ENCODE peak calls at places on chromosomes 12 and 14, in four cellular contexts. I is psoas muscle, O is ovary, Q is endodermal cell. X is an unnamed sample.

GRCh38 chr12:17038923-17039322 is 433.0 kb upstream of the LMO3 start:
- DNase-seq in I (no peak), Q (no peak), O (no peak), X (no peak)

GRCh38 chr14:29548948-29549370 is 378.7 kb downstream of the PRKD1 start:
- DNase-seq in Q (no peak), O (no peak), I (no peak), X (no peak)

GRCh38 chr12:14960548-14961465 is 594 bp downstream of the ARHGDIB start:
- DNase-seq in O (no peak), Q (no peak), I (no peak), X (peak)

GRCh38 chr12:39573971-39574370 is 45.6 kb downstream of the ABCD2 start:
- DNase-seq in O (no peak), I (no peak), Q (no peak), X (no peak)

GRCh38 chr12:45612044-45612794 is 117.3 kb upstream of the ARID2 start:
- DNase-seq in Q (no peak), O (no peak), I (no peak), X (no peak)

GRCh38 chr12:52221912-52222457 is 11.1 kb upstream of the KRT7 start:
- DNase-seq in Q (peak), O (no peak), I (peak), X (peak)

GRCh38 chr14:104143521-104144452 is 5.4 kb downstream of the KIF26A start:
- DNase-seq in I (peak), O (no peak), Q (peak), X (peak)

GRCh38 chr14:105492966-105493871 is 2.2 kb downstream of the TEDC1 start:
- DNase-seq in O (no peak), I (peak), Q (peak), X (no peak)

GRCh38 chr12:3042394-3042793 is 34.8 kb upstream of the TSPAN9 start:
- DNase-seq in O (no peak), I (peak), Q (no peak), X (no peak)

GRCh38 chr12:123102781-123103503 is 47.9 kb downstream of the PITPNM2 start:
- DNase-seq in Q (peak), O (no peak), I (no peak), X (no peak)

GRCh38 chr14:28613526-28613925 is 153.1 kb upstream of the FOXG1 start:
- DNase-seq in Q (no peak), O (no peak), I (no peak), X (no peak)

GRCh38 chr12:26028953-26029740 is 70.7 kb downstream of the RASSF8 start:
- DNase-seq in Q (peak), I (no peak), O (no peak), X (no peak)

GRCh38 chr12:51269174-51270066 is 795 bp downstream of the SMAGP start:
- DNase-seq in Q (peak), O (peak), I (peak), X (no peak)

GRCh38 chr12:56931474-56931978 is 2.7 kb downstream of the SDR9C7 start:
- DNase-seq in O (no peak), Q (no peak), I (no peak), X (no peak)

GRCh38 chr12:123058471-123058870 is 78.0 kb downstream of the ARL6IP4 start:
- DNase-seq in Q (no peak), O (no peak), I (no peak), X (no peak)

GRCh38 chr14:55191101-55191880 is at the start of gene DLGAP5:
- DNase-seq in I (peak), O (peak), Q (peak), X (peak)

GRCh38 chr12:55938826-55939501 is 8.0 kb downstream of the DGKA start:
- DNase-seq in O (no peak), Q (no peak), I (no peak), X (no peak)

GRCh38 chr12:51391047-51391837 is at the start of gene GALNT6:
- DNase-seq in O (no peak), I (no peak), Q (peak), X (no peak)

GRCh38 chr12:30013051-30013450 is 229.3 kb upstream of the TMTC1 start:
- DNase-seq in Q (peak), I (no peak), O (no peak), X (no peak)

GRCh38 chr12:96982671-96983070 is 75.6 kb downstream of the NEDD1 start:
- DNase-seq in I (no peak), O (no peak), Q (no peak), X (no peak)

GRCh38 chr12:76909290-76909689 is 30.5 kb upstream of the CSRP2 start:
- DNase-seq in O (no peak), I (no peak), Q (peak), X (no peak)

GRCh38 chr14:59282366-59282765 is 93.9 kb downstream of the DAAM1 start:
- DNase-seq in O (no peak), I (no peak), Q (no peak), X (no peak)

GRCh38 chr14:104135121-104135903 is 3.1 kb upstream of the KIF26A start:
- DNase-seq in Q (peak), O (peak), I (peak), X (no peak)

GRCh38 chr12:29398495-29398894 is 17.5 kb upstream of the ERGIC2 start:
- DNase-seq in I (no peak), Q (no peak), O (no peak), X (no peak)

GRCh38 chr12:43847427-43847826 is 11.5 kb downstream of the TMEM117 start:
- DNase-seq in O (no peak), Q (no peak), I (no peak), X (no peak)

GRCh38 chr14:103910984-103911383 is 17.3 kb upstream of the TDRD9 start:
- DNase-seq in O (no peak), Q (no peak), I (no peak), X (no peak)

GRCh38 chr12:67666605-67667004 is 18.1 kb downstream of the DYRK2 start:
- DNase-seq in O (no peak), Q (no peak), I (no peak), X (no peak)

GRCh38 chr14:74459289-74459946 is 33.4 kb upstream of the SYNDIG1L start:
- DNase-seq in I (peak), O (no peak), Q (peak), X (no peak)

GRCh38 chr12:43337571-43338497 is 214.2 kb downstream of the ADAMTS20 start:
- DNase-seq in I (no peak), O (no peak), Q (peak), X (no peak)

GRCh38 chr12:104024348-104024747 is 25.6 kb downstream of the GLT8D2 start:
- DNase-seq in I (no peak), O (no peak), Q (no peak), X (no peak)

GRCh38 chr12:85630851-85631250 is 205.4 kb downstream of the RASSF9 start:
- DNase-seq in I (no peak), O (no peak), Q (no peak), X (no peak)

GRCh38 chr14:102503576-102504224 is 5.9 kb downstream of the ANKRD9 start:
- DNase-seq in Q (no peak), O (no peak), I (no peak), X (no peak)

GRCh38 chr12:49543914-49544815 is 5.3 kb downstream of the KCNH3 start:
- DNase-seq in Q (peak), O (no peak), I (no peak), X (no peak)

GRCh38 chr12:17829813-17830212 is 260.2 kb downstream of the RERGL start:
- DNase-seq in Q (no peak), O (no peak), I (no peak), X (no peak)

GRCh38 chr14:94116701-94117100 is 6.2 kb downstream of the IFI27 start:
- DNase-seq in I (no peak), O (no peak), Q (no peak), X (peak)

GRCh38 chr14:101152855-101153254 is 249.3 kb upstream of the RTL1 start:
- DNase-seq in I (no peak), Q (no peak), O (no peak), X (no peak)

GRCh38 chr12:55060970-55061543 is 41.3 kb downstream of the NEUROD4 start:
- DNase-seq in Q (peak), O (no peak), I (no peak), X (no peak)

GRCh38 chr12:111408116-111408440 is 2.4 kb downstream of the SH2B3 start:
- DNase-seq in Q (no peak), O (no peak), I (no peak), X (no peak)
- H3K4me3 ChIP-seq in Q (no peak), O (no peak), I (peak), X (peak)

DNA sequence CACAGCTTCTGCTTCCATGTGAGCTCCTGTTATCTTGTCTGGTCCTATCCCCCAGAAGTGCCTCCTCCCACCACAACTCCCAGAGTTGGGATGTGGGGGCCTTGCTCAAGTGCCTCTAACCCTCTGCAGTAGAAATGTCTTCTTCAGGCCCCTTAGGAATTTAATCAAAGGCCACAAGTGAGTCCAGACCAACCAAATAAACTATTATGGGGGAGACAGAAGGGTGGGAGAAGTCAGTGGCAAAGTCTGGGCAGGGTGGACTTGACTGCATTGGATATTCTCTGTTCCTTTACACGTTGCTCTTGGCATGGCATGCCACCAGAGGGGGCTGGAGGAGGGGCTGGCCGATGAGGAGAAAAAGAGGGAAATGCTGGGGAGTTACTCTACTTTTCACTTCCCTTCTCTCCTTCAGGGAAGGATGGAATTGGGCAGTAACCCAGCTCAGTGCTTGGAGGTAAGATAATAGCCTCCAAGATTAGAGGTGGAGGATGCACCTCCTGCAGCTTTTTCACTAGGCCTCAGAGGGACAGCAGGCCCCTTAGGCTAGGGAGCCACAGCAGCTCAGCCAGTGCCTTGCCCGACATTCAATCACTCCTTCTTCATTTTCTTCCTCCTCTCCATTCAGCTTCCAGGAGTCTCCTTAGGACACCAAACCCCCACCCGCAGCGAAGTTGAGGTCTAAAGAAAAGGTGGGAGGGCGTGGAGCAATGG is 1.2 kb upstream of the AP1G2 start:
- DNase-seq in O (peak), Q (peak), I (no peak), X (no peak)
- TF ChIP-seq CTCF in O (no peak), Q (peak), I (no peak), X (no peak)

GRCh38 chr14:34060747-34061050 is 109.8 kb upstream of the EGLN3 start:
- DNase-seq in I (no peak), O (no peak), Q (no peak), X (no peak)
- H3K4me3 ChIP-seq in I (peak), O (peak), Q (peak), X (peak)

GRCh38 chr12:13079440-13079906 is 24.0 kb downstream of the GSG1 start:
- DNase-seq in Q (peak), I (no peak), O (no peak), X (no peak)
- TF ChIP-seq CTCF in Q (peak), I (no peak), O (no peak), X (no peak)

DNA sequence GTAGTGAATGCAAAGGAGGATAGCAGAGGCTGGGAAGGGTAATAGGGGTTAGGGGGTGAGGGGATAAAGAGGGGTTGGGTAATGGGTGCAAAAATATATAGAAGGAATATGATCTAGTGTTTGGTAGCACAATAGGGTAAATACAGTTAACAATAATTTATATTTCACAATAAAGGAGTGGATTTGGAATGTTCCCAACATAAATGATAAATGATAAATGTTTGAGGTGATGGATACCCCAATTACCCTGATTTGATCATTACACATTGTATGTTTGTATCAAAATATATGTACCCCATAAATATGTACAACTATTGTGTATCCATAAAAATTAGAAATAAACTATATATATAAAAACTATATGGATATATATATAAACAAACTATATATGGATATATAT is 999 bp upstream of the MYRFL start:
- DNase-seq in Q (no peak), I (no peak), O (no peak), X (no peak)
- H3K4me3 ChIP-seq in Q (no peak), I (no peak), O (no peak), X (no peak)

DNA sequence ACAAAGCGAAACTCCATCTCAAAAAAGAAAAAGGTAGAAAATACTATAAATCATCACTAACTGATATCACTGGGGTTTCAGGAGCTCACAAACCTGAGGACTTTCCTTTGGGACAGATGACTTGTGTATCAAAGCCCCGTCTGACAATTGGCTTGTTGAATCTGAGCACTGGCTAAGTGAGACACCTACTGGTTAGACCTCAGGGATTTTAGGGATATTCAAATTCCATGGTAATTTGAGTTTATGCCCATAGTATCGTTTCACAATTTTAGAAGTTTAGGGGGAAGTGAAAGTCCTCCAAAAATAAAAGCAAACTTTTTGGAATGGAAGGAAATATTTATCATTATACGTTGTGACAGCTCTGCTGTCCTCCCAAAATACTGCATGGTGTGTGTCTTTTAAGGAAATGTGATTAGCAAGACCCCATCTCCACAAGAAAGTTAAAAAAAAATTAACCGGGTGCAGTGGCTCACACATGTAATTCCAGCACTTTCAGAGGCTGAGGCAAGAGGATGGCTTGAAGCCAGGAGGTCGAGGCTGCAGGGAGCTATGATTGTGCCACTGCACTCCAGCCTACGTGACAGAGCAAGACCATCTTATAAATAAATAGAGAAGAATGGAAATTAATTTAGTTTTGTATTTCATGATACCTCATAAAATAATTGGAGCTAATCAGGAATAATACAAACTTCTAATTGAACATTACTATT is 49.2 kb downstream of the FBXL14 start:
- DNase-seq in Q (peak), O (no peak), I (peak), X (peak)
- TF ChIP-seq CTCF in Q (peak), O (no peak), I (peak), X (peak)